ENCODE peak calls at places on chromosomes 13 and 19, in seven cellular contexts. H, L, J, A, O, V and G are unnamed samples.

GRCh38 chr13:41327994-41328778 is 17.1 kb downstream of the NAA16 start:
- DNase-seq in J (no peak), V (no peak), H (no peak), O (no peak), L (no peak), A (no peak), G (no peak)

GRCh38 chr13:94712812-94713555 is 639 bp upstream of the SOX21 start:
- DNase-seq in L (no peak), V (peak; percentile 92), A (no peak), H (no peak), O (no peak), J (no peak), G (no peak)

GRCh38 chr13:94559201-94559795 is 36.7 kb downstream of the TGDS start:
- DNase-seq in O (peak; percentile 4), H (no peak), J (no peak), A (no peak), V (no peak), L (no peak), G (peak; percentile 85)

GRCh38 chr19:4971424-4971793 is 2.5 kb downstream of the KDM4B start:
- DNase-seq in V (no peak), O (peak; percentile 13), L (peak; percentile 76), J (no peak), A (peak; percentile 59), H (no peak), G (peak; percentile 34)

GRCh38 chr13:113488283-113488682 is 2.2 kb downstream of the DCUN1D2 start:
- DNase-seq in O (no peak), L (no peak), J (no peak), V (no peak), A (no peak), H (no peak), G (no peak)

GRCh38 chr19:42606660-42607351 is 12.1 kb upstream of the CEACAM8 start:
- DNase-seq in H (peak; percentile 16), A (peak; percentile 19), L (no peak), V (peak; percentile 75), J (no peak), O (peak; percentile 32), G (peak; percentile 33)

GRCh38 chr13:30477346-30478235 is 11.9 kb upstream of the HMGB1 start:
- DNase-seq in H (no peak), J (no peak), L (no peak), O (no peak), V (no peak), A (no peak), G (no peak)

GRCh38 chr19:5966215-5966614 is 11.7 kb downstream of the RANBP3 start:
- DNase-seq in A (no peak), O (no peak), V (no peak), L (no peak), H (no peak), J (no peak), G (no peak)

GRCh38 chr13:113960276-113960948 is 13.5 kb downstream of the C13orf46 start:
- DNase-seq in O (no peak), A (no peak), L (no peak), H (no peak), V (no peak), J (no peak), G (no peak)

GRCh38 chr19:43495082-43495481 is 9.5 kb downstream of the PHLDB3 start:
- DNase-seq in J (no peak), H (no peak), O (no peak), A (no peak), L (no peak), V (no peak), G (no peak)

GRCh38 chr19:13506550-13506878 is 235 bp upstream of the CACNA1A start:
- DNase-seq in O (no peak), L (no peak), A (no peak), H (no peak), J (no peak), V (peak; percentile 57), G (no peak)

GRCh38 chr13:45333973-45334922 is 6.7 kb downstream of the TPT1 start:
- DNase-seq in O (peak; percentile 67), V (no peak), J (peak; percentile 30), L (no peak), A (no peak), H (peak; percentile 21), G (peak; percentile 87)

GRCh38 chr19:29517412-29517811 is 8.4 kb upstream of the VSTM2B start:
- DNase-seq in L (peak; percentile 43), O (no peak), J (no peak), H (no peak), A (no peak), V (no peak), G (no peak)

GRCh38 chr13:53112522-53112921 is 83.9 kb downstream of the OLFM4 start:
- DNase-seq in O (no peak), H (no peak), L (no peak), J (no peak), V (no peak), A (no peak), G (no peak)

GRCh38 chr19:11964858-11965645 is at the start of gene ZNF763:
- DNase-seq in H (peak; percentile 85), O (peak; percentile 86), J (peak; percentile 75), A (peak; percentile 60), V (peak; percentile 98), L (peak; percentile 96), G (peak; percentile 76)

GRCh38 chr13:72537400-72537780 is 190.0 kb downstream of the MZT1 start:
- DNase-seq in O (no peak), A (peak; percentile 16), H (no peak), J (no peak), L (no peak), V (no peak), G (no peak)

GRCh38 chr19:15934332-15935078 is at the start of gene CYP4F11:
- DNase-seq in V (no peak), A (peak; percentile 87), L (peak; percentile 94), H (no peak), J (no peak), O (no peak), G (no peak)

GRCh38 chr13:110509971-110510786 is 51.3 kb downstream of the RAB20 start:
- DNase-seq in A (no peak), H (no peak), L (no peak), J (no peak), V (no peak), O (no peak), G (no peak)

GRCh38 chr13:41827507-41828213 is 133.2 kb downstream of the VWA8 start:
- DNase-seq in V (no peak), A (no peak), L (no peak), O (no peak), H (no peak), J (no peak), G (no peak)

GRCh38 chr19:19267305-19267704 is 5.8 kb downstream of the TM6SF2 start:
- DNase-seq in A (no peak), O (no peak), H (no peak), V (no peak), L (no peak), J (no peak), G (no peak)
- H3K4me3 ChIP-seq in A (no peak overlapping the region), O (no peak overlapping the region), H (no peak overlapping the region), V (no peak overlapping the region), L (no peak overlapping the region), J (no peak overlapping the region), G (no peak overlapping the region)

GRCh38 chr19:7861619-7862412 is 12.4 kb downstream of the PRR36 start:
- DNase-seq in O (no peak), J (no peak), V (peak; percentile 64), A (no peak), H (no peak), L (no peak), G (no peak)

GRCh38 chr19:7864719-7865074 is 9.5 kb downstream of the PRR36 start:
- DNase-seq in A (no peak), L (no peak), J (no peak), O (no peak), V (no peak), H (no peak), G (no peak)

GRCh38 chr19:7863971-7864718 is 10.0 kb downstream of the PRR36 start:
- DNase-seq in A (no peak), O (no peak), J (no peak), L (no peak), H (no peak), V (no peak), G (no peak)

GRCh38 chr19:7862413-7862951 is 11.7 kb downstream of the PRR36 start:
- DNase-seq in J (peak; percentile 66), V (peak; percentile 96), L (no peak), O (peak; percentile 71), H (peak; percentile 59), A (no peak), G (peak; percentile 57)

GRCh38 chr19:7863157-7863970 is 10.8 kb downstream of the PRR36 start:
- DNase-seq in V (peak; percentile 73), L (no peak), O (no peak), J (no peak), A (no peak), H (no peak), G (no peak)
- H3K4me3 ChIP-seq in V (peak overlapping the region; percentile 45), L (no peak overlapping the region), O (no peak overlapping the region), J (no peak overlapping the region), A (no peak overlapping the region), H (no peak overlapping the region), G (no peak overlapping the region)

DNA sequence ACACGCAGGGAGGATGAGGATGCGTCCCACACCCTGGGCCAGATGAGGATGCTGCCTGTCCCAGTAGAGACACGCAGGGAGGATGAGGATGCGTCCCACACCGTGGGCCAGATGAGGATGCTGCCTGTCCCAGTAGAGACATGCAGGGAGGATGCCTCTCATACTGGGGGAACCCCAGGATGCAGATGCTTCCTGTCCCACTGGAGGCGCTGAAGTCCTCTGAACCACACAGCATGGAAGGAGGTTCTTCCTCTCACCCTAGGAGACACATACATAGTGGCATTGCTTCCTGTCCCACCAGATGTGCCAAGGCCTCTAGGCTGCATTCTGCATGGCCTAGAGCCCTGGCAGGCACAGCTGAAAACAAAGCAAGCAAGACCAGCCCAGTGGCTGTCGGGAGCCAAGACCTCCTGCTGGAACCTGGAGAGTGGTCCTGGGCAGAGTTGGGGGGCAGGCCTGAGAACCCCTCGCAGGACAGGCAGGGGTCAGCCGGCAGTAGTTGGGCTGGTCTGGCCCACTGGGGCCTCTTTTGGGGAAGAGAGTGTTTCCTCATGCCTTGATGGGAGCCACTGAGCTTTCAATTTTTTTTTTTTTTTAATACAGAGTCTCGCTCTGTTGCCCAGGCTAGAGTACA is 4.3 kb downstream of the HPN start:
- DNase-seq in L (no peak), H (no peak), J (no peak), A (no peak), V (peak; percentile 55), O (peak; percentile 47), G (peak; percentile 68)
- H3K4me3 ChIP-seq in L (no peak overlapping the region), H (no peak overlapping the region), J (no peak overlapping the region), A (no peak overlapping the region), V (no peak overlapping the region), O (no peak overlapping the region), G (no peak overlapping the region)

DNA sequence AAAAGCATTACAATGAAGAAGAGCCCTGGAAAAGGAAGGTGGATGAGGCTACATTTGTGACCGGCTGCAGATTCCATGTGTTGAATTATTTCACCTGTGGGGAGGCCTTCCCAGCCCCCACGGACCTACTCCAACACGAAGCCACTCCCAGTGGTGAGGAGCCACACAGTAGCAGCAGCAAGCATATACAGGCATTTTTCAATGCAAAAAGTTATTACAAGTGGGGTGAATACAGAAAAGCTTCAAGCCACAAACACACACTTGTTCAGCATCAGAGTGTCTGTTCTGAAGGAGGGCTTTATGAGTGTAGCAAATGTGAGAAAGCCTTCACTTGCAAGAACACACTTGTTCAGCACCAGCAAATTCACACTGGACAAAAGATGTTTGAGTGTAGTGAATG is 5.0 kb downstream of the ZNF551 start:
- DNase-seq in J (no peak), V (no peak), L (no peak), O (no peak), A (no peak), H (no peak), G (no peak)
- H3K4me3 ChIP-seq in J (no peak overlapping the region), V (no peak overlapping the region), L (no peak overlapping the region), O (no peak overlapping the region), A (no peak overlapping the region), H (peak overlapping the region; percentile 5), G (no peak overlapping the region)